ENCODE peak calls at places on chromosomes 5 and 9, in six cellular contexts. One of them, this sample, is unnamed.

GRCh38 chr5:113278976-113279375 is 155.8 kb downstream of the TSSK1B start:
- DNase-seq in iPS-NIHi11: no peak
- DNase-seq in neuronal stem cell: no peak
- DNase-seq in pons: no peak
- DNase-seq in aorta: no peak
- DNase-seq in RKO: no peak
- DNase-seq in this sample: no peak

GRCh38 chr5:96087939-96088338 is 126.3 kb upstream of the ELL2 start:
- DNase-seq in iPS-NIHi11: no peak
- DNase-seq in RKO: no peak
- DNase-seq in pons: no peak
- DNase-seq in neuronal stem cell: no peak
- DNase-seq in aorta: no peak
- DNase-seq in this sample: no peak

GRCh38 chr9:132755096-132755495 is 84.8 kb downstream of the GTF3C4 start:
- DNase-seq in neuronal stem cell: no peak
- DNase-seq in pons: no peak
- DNase-seq in aorta: no peak
- DNase-seq in iPS-NIHi11: no peak
- DNase-seq in RKO: no peak
- DNase-seq in this sample: peak

GRCh38 chr5:150257424-150257823 is 32.1 kb downstream of the CAMK2A start:
- DNase-seq in pons: no peak
- DNase-seq in iPS-NIHi11: no peak
- DNase-seq in RKO: no peak
- DNase-seq in aorta: peak
- DNase-seq in neuronal stem cell: no peak
- DNase-seq in this sample: no peak

GRCh38 chr9:138023394-138024124 is 146.0 kb downstream of the CACNA1B start:
- DNase-seq in neuronal stem cell: no peak
- DNase-seq in RKO: no peak
- DNase-seq in pons: no peak
- DNase-seq in iPS-NIHi11: peak
- DNase-seq in aorta: no peak
- DNase-seq in this sample: peak

GRCh38 chr5:177609076-177610059 is 9.4 kb downstream of the B4GALT7 start:
- DNase-seq in neuronal stem cell: no peak
- DNase-seq in iPS-NIHi11: no peak
- DNase-seq in RKO: no peak
- DNase-seq in aorta: no peak
- DNase-seq in pons: no peak
- DNase-seq in this sample: no peak

GRCh38 chr5:103271570-103272289 is 13.2 kb downstream of the MACIR start:
- DNase-seq in neuronal stem cell: no peak
- DNase-seq in iPS-NIHi11: no peak
- DNase-seq in RKO: no peak
- DNase-seq in aorta: no peak
- DNase-seq in pons: no peak
- DNase-seq in this sample: no peak

GRCh38 chr9:22037954-22038690 is 29.0 kb upstream of the CDKN2B start:
- DNase-seq in neuronal stem cell: no peak
- DNase-seq in aorta: no peak
- DNase-seq in RKO: peak
- DNase-seq in iPS-NIHi11: no peak
- DNase-seq in pons: peak
- DNase-seq in this sample: peak

GRCh38 chr9:4596165-4596922 is 65.8 kb upstream of the PLPP6 start:
- DNase-seq in pons: peak
- DNase-seq in RKO: no peak
- DNase-seq in neuronal stem cell: no peak
- DNase-seq in aorta: no peak
- DNase-seq in iPS-NIHi11: no peak
- DNase-seq in this sample: no peak

GRCh38 chr9:6715755-6716643 is 41.8 kb upstream of the KDM4C start:
- DNase-seq in pons: peak
- DNase-seq in neuronal stem cell: no peak
- DNase-seq in aorta: peak
- DNase-seq in iPS-NIHi11: peak
- DNase-seq in RKO: peak
- DNase-seq in this sample: peak

GRCh38 chr5:159660401-159660800 is 255.9 kb upstream of the ADRA1B start:
- DNase-seq in neuronal stem cell: no peak
- DNase-seq in RKO: peak
- DNase-seq in iPS-NIHi11: no peak
- DNase-seq in aorta: no peak
- DNase-seq in pons: no peak
- DNase-seq in this sample: no peak

GRCh38 chr5:139837711-139838380 is 42.2 kb downstream of the PSD2 start:
- DNase-seq in aorta: no peak
- DNase-seq in RKO: no peak
- DNase-seq in neuronal stem cell: no peak
- DNase-seq in iPS-NIHi11: no peak
- DNase-seq in pons: no peak
- DNase-seq in this sample: no peak

GRCh38 chr5:146890073-146890472 is 11.5 kb upstream of the PPP2R2B start:
- DNase-seq in aorta: no peak
- DNase-seq in neuronal stem cell: no peak
- DNase-seq in RKO: no peak
- DNase-seq in iPS-NIHi11: no peak
- DNase-seq in pons: no peak
- DNase-seq in this sample: no peak

GRCh38 chr5:83082750-83083149 is 5.4 kb downstream of the XRCC4 start:
- DNase-seq in iPS-NIHi11: no peak
- DNase-seq in neuronal stem cell: no peak
- DNase-seq in pons: no peak
- DNase-seq in RKO: no peak
- DNase-seq in aorta: no peak
- DNase-seq in this sample: no peak

GRCh38 chr5:172175263-172175719 is 12.7 kb downstream of the STK10 start:
- DNase-seq in iPS-NIHi11: no peak
- DNase-seq in RKO: no peak
- DNase-seq in pons: peak
- DNase-seq in aorta: peak
- DNase-seq in neuronal stem cell: no peak
- DNase-seq in this sample: no peak

GRCh38 chr9:129278391-129279237 is 100.6 kb upstream of the IER5L start:
- DNase-seq in iPS-NIHi11: peak
- DNase-seq in pons: no peak
- DNase-seq in RKO: peak
- DNase-seq in neuronal stem cell: no peak
- DNase-seq in aorta: peak
- DNase-seq in this sample: no peak

GRCh38 chr5:172412724-172413260 is 41.5 kb downstream of the SH3PXD2B start:
- DNase-seq in pons: peak
- DNase-seq in neuronal stem cell: no peak
- DNase-seq in iPS-NIHi11: no peak
- DNase-seq in RKO: no peak
- DNase-seq in aorta: peak
- DNase-seq in this sample: no peak

GRCh38 chr5:10564838-10565784 is 1.2 kb downstream of the ANKRD33B start:
- DNase-seq in RKO: no peak
- DNase-seq in neuronal stem cell: no peak
- DNase-seq in aorta: no peak
- DNase-seq in iPS-NIHi11: peak
- DNase-seq in pons: no peak
- DNase-seq in this sample: no peak

GRCh38 chr5:119370521-119370920 is 14.7 kb downstream of the TNFAIP8 start:
- DNase-seq in pons: no peak
- DNase-seq in neuronal stem cell: no peak
- DNase-seq in iPS-NIHi11: no peak
- DNase-seq in aorta: no peak
- DNase-seq in RKO: no peak
- DNase-seq in this sample: no peak

GRCh38 chr5:74767579-74767913 is 497 bp downstream of the NSA2 start:
- DNase-seq in iPS-NIHi11: peak
- DNase-seq in RKO: peak
- DNase-seq in aorta: no peak
- DNase-seq in pons: no peak
- DNase-seq in neuronal stem cell: peak
- DNase-seq in this sample: peak

GRCh38 chr9:136901516-136902258 is 15.4 kb downstream of the TRAF2 start:
- DNase-seq in aorta: no peak
- DNase-seq in iPS-NIHi11: no peak
- DNase-seq in RKO: peak
- DNase-seq in pons: no peak
- DNase-seq in neuronal stem cell: no peak
- DNase-seq in this sample: no peak

GRCh38 chr9:61666849-61667371 is 477.1 kb downstream of the SPATA31A7 start:
- DNase-seq in RKO: no peak
- DNase-seq in pons: no peak
- DNase-seq in aorta: no peak
- DNase-seq in iPS-NIHi11: no peak
- DNase-seq in neuronal stem cell: no peak
- DNase-seq in this sample: no peak

GRCh38 chr5:178297751-178298150 is 65.1 kb upstream of the PHYKPL start:
- DNase-seq in neuronal stem cell: no peak
- DNase-seq in pons: no peak
- DNase-seq in aorta: no peak
- DNase-seq in RKO: no peak
- DNase-seq in iPS-NIHi11: no peak
- DNase-seq in this sample: no peak

GRCh38 chr5:108900668-108901067 is 153.0 kb downstream of the FER start:
- DNase-seq in iPS-NIHi11: no peak
- DNase-seq in neuronal stem cell: no peak
- DNase-seq in RKO: no peak
- DNase-seq in aorta: no peak
- DNase-seq in pons: no peak
- DNase-seq in this sample: no peak

GRCh38 chr5:86716121-86716520 is 98.4 kb downstream of the COX7C start:
- DNase-seq in pons: no peak
- DNase-seq in neuronal stem cell: no peak
- DNase-seq in aorta: no peak
- DNase-seq in RKO: no peak
- DNase-seq in iPS-NIHi11: peak
- DNase-seq in this sample: no peak

GRCh38 chr9:120532475-120532874 is 47.5 kb downstream of the CDK5RAP2 start:
- DNase-seq in iPS-NIHi11: no peak
- DNase-seq in aorta: no peak
- DNase-seq in neuronal stem cell: no peak
- DNase-seq in RKO: no peak
- DNase-seq in pons: no peak
- DNase-seq in this sample: no peak

GRCh38 chr5:157361865-157362465 is 96.0 kb downstream of the CYFIP2 start:
- DNase-seq in aorta: no peak
- DNase-seq in iPS-NIHi11: no peak
- DNase-seq in pons: peak
- DNase-seq in neuronal stem cell: no peak
- DNase-seq in RKO: no peak
- DNase-seq in this sample: no peak

GRCh38 chr9:33263131-33263935 is 1.2 kb downstream of the BAG1 start:
- DNase-seq in RKO: peak
- DNase-seq in aorta: no peak
- DNase-seq in pons: peak
- DNase-seq in iPS-NIHi11: no peak
- DNase-seq in neuronal stem cell: no peak
- DNase-seq in this sample: peak

This sample was measured in G401.